ENCODE peak calls at places on chromosomes 1 and 21, in four cellular contexts. D is stimulated activated CD8-positive, alpha-beta memory T cell treated with anti-CD3 and anti-CD28 coated beads, Interleukin-7, amount 100 ng/mL, for 1 hour; S is KG1; Q is AG10803. I is an unnamed sample.

GRCh38 chr1:147496571-147496970 is 44.7 kb upstream of the BCL9 start:
- DNase-seq in Q (peak; percentile 25), S (no peak), D (no peak), I (peak; percentile 74)

GRCh38 chr1:115811140-115811828 is 29.6 kb downstream of the NHLH2 start:
- DNase-seq in Q (no peak), S (no peak), D (no peak), I (no peak)

GRCh38 chr21:38175321-38175720 is 81.5 kb upstream of the KCNJ15 start:
- DNase-seq in D (no peak), S (no peak), Q (peak; percentile 58), I (peak; percentile 48)

GRCh38 chr1:223269006-223269405 is 95.0 kb downstream of the SUSD4 start:
- DNase-seq in Q (no peak), S (no peak), D (no peak), I (no peak)

GRCh38 chr1:43949663-43950062 is 2.9 kb downstream of the IPO13 start:
- DNase-seq in S (no peak), Q (no peak), D (no peak), I (no peak)

GRCh38 chr1:15305366-15305765 is 58.3 kb downstream of the FHAD1 start:
- DNase-seq in S (no peak), D (no peak), Q (peak; percentile 66), I (peak; percentile 73)

GRCh38 chr1:198918920-198919319 is 280.1 kb downstream of the PTPRC start:
- DNase-seq in Q (no peak), D (no peak), S (no peak), I (peak; percentile 24)

GRCh38 chr1:96076589-96076988 is 645.0 kb upstream of the PTBP2 start:
- DNase-seq in D (no peak), Q (no peak), S (no peak), I (peak; percentile 14)

GRCh38 chr1:4621646-4622045 is 32.8 kb upstream of the AJAP1 start:
- DNase-seq in D (no peak), S (no peak), Q (no peak), I (no peak)

GRCh38 chr1:24491577-24492360 is 10.9 kb upstream of the RCAN3 start:
- DNase-seq in S (no peak), D (no peak), Q (peak; percentile 25), I (peak; percentile 46)

GRCh38 chr1:216580538-216581057 is 142.6 kb downstream of the ESRRG start:
- DNase-seq in Q (no peak), S (no peak), D (no peak), I (no peak)